ENCODE peak calls at places on chromosomes 11 and 22, in seven cellular contexts. K, L, Z, A, X, W and R are unnamed samples.

GRCh38 chr11:3201677-3202181 is 16.9 kb downstream of the MRGPRG start:
- DNase-seq in K (no peak), L (no peak), Z (no peak), A (peak), X (no peak), W (no peak), R (no peak)

GRCh38 chr22:32996702-32997101 is 61.5 kb downstream of the SYN3 start:
- DNase-seq in K (no peak), L (no peak), Z (peak), A (peak), X (no peak), W (peak), R (no peak)

GRCh38 chr11:23205156-23205871 is 345.0 kb upstream of the CCDC179 start:
- DNase-seq in K (no peak), L (no peak), Z (no peak), A (no peak), X (no peak), W (no peak), R (no peak)

GRCh38 chr11:9689721-9690120 is 25.8 kb downstream of the SWAP70 start:
- DNase-seq in K (no peak), L (no peak), Z (no peak), A (no peak), X (no peak), W (no peak), R (no peak)

GRCh38 chr22:18905540-18906409 is at the start of gene DGCR6:
- DNase-seq in K (no peak), L (no peak), Z (no peak), A (peak), X (no peak), W (no peak), R (no peak)

GRCh38 chr11:133064152-133064877 is 468.0 kb downstream of the OPCML start:
- DNase-seq in K (peak), L (no peak), Z (peak), A (peak), X (no peak), W (no peak), R (peak)

GRCh38 chr11:112118176-112118575 is 31.5 kb downstream of the SDHD start:
- DNase-seq in K (no peak), L (no peak), Z (no peak), A (no peak), X (no peak), W (no peak), R (no peak)

GRCh38 chr22:27019827-27020226 is 362.4 kb downstream of the MIAT start:
- DNase-seq in K (no peak), L (no peak), Z (no peak), A (no peak), X (no peak), W (peak), R (no peak)

GRCh38 chr11:114151631-114152030 is 92.1 kb downstream of the ZBTB16 start:
- DNase-seq in K (no peak), L (no peak), Z (no peak), A (no peak), X (no peak), W (no peak), R (no peak)

GRCh38 chr22:37119872-37120271 is 10.4 kb upstream of the TMPRSS6 start:
- DNase-seq in K (no peak), L (peak), Z (no peak), A (no peak), X (no peak), W (no peak), R (no peak)

GRCh38 chr11:77026743-77027142 is 7.5 kb upstream of the B3GNT6 start:
- DNase-seq in K (no peak), L (no peak), Z (no peak), A (no peak), X (no peak), W (no peak), R (no peak)

GRCh38 chr11:6476571-6476970 is 2.8 kb upstream of the TRIM3 start:
- DNase-seq in K (no peak), L (no peak), Z (no peak), A (no peak), X (no peak), W (no peak), R (no peak)

GRCh38 chr11:72771507-72771906 is 19.3 kb upstream of the ARAP1 start:
- DNase-seq in K (no peak), L (no peak), Z (no peak), A (no peak), X (no peak), W (no peak), R (no peak)

GRCh38 chr11:59173964-59174663 is 2.2 kb downstream of the DTX4 start:
- DNase-seq in K (no peak), L (peak), Z (peak), A (peak), X (no peak), W (peak), R (no peak)

GRCh38 chr11:2586793-2587131 is 113.0 kb downstream of the KCNQ1OT1 start:
- DNase-seq in K (no peak), L (no peak), Z (peak), A (no peak), X (no peak), W (no peak), R (no peak)

GRCh38 chr11:2313051-2313951 is 11.5 kb downstream of the TSPAN32 start:
- DNase-seq in K (no peak), L (no peak), Z (peak), A (no peak), X (no peak), W (no peak), R (no peak)

GRCh38 chr11:76629133-76629852 is 41.3 kb downstream of the LRRC32 start:
- DNase-seq in K (no peak), L (no peak), Z (no peak), A (peak), X (no peak), W (no peak), R (no peak)

GRCh38 chr11:13043912-13044628 is 35.0 kb downstream of the RASSF10 start:
- DNase-seq in K (peak), L (no peak), Z (no peak), A (no peak), X (no peak), W (no peak), R (no peak)

GRCh38 chr11:69035959-69036340 is 12.8 kb upstream of the TPCN2 start:
- DNase-seq in K (no peak), L (no peak), Z (no peak), A (no peak), X (no peak), W (no peak), R (no peak)

GRCh38 chr11:65899356-65900124 is 648 bp downstream of the FOSL1 start:
- DNase-seq in K (no peak), L (peak), Z (peak), A (peak), X (peak), W (peak), R (no peak)

GRCh38 chr11:45151362-45151982 is 5.0 kb downstream of the PRDM11 start:
- DNase-seq in K (no peak), L (no peak), Z (no peak), A (no peak), X (no peak), W (no peak), R (no peak)

GRCh38 chr11:115544422-115544821 is 40.2 kb upstream of the CADM1 start:
- DNase-seq in K (peak), L (no peak), Z (no peak), A (no peak), X (no peak), W (no peak), R (no peak)

GRCh38 chr11:44279483-44279882 is 30.5 kb downstream of the ALX4 start:
- DNase-seq in K (no peak), L (no peak), Z (no peak), A (no peak), X (no peak), W (no peak), R (no peak)

GRCh38 chr22:22960307-22960706 is 72.7 kb downstream of the IGLL5 start:
- DNase-seq in K (no peak), L (no peak), Z (no peak), A (no peak), X (no peak), W (no peak), R (no peak)

GRCh38 chr11:1437500-1437899 is 47.8 kb downstream of the BRSK2 start:
- DNase-seq in K (no peak), L (peak), Z (no peak), A (peak), X (no peak), W (no peak), R (no peak)

GRCh38 chr22:40081662-40082061 is 86.9 kb downstream of the FAM83F start:
- DNase-seq in K (no peak), L (no peak), Z (no peak), A (no peak), X (no peak), W (no peak), R (no peak)

GRCh38 chr11:92383430-92383829 is 158.8 kb downstream of the FAT3 start:
- DNase-seq in K (no peak), L (no peak), Z (no peak), A (no peak), X (no peak), W (no peak), R (no peak)

GRCh38 chr22:38766076-38766777 is 10.4 kb upstream of the SUN2 start:
- DNase-seq in K (peak), L (no peak), Z (no peak), A (peak), X (peak), W (peak), R (peak)

GRCh38 chr22:37740455-37741311 is 43.8 kb downstream of the TRIOBP start:
- DNase-seq in K (no peak), L (no peak), Z (no peak), A (no peak), X (no peak), W (peak), R (no peak)

GRCh38 chr22:22180738-22181514 is 63.7 kb upstream of the VPREB1 start:
- DNase-seq in K (no peak), L (no peak), Z (no peak), A (no peak), X (no peak), W (no peak), R (no peak)

GRCh38 chr11:111730871-111731591 is 35.2 kb downstream of the PPP2R1B start:
- DNase-seq in K (peak), L (no peak), Z (no peak), A (peak), X (no peak), W (peak), R (peak)

GRCh38 chr22:17228725-17229126 is 9.5 kb upstream of the ADA2 start:
- DNase-seq in K (no peak), L (no peak), Z (no peak), A (peak), X (no peak), W (no peak), R (no peak)

GRCh38 chr11:48216510-48216909 is at the start of gene OR4B1:
- DNase-seq in K (no peak), L (no peak), Z (no peak), A (no peak), X (no peak), W (no peak), R (no peak)

GRCh38 chr11:129190087-129190486 is 2.0 kb downstream of the ARHGAP32 start:
- DNase-seq in K (peak), L (no peak), Z (no peak), A (no peak), X (no peak), W (no peak), R (no peak)

GRCh38 chr11:130166457-130166784 is 6.8 kb downstream of the ST14 start:
- DNase-seq in K (no peak), L (no peak), Z (no peak), A (no peak), X (no peak), W (peak), R (no peak)

GRCh38 chr11:78666675-78667129 is 92.0 kb upstream of the NARS2 start:
- DNase-seq in K (no peak), L (no peak), Z (no peak), A (no peak), X (no peak), W (no peak), R (no peak)